ENCODE peak calls at places on chromosomes 5 and 9, in four cellular contexts. I is non-pigmented ciliary epithelial cell, E is substantia nigra, D is caudate nucleus. L is an unnamed sample.

GRCh38 chr5:158483202-158483870 is 616.4 kb downstream of the EBF1 start:
- DNase-seq in I (no peak), E (no peak), D (no peak), L (no peak)

GRCh38 chr5:71794061-71794695 is 75.1 kb downstream of the CARTPT start:
- DNase-seq in I (no peak), E (no peak), D (no peak), L (no peak)

GRCh38 chr9:124110307-124110915 is 98.8 kb downstream of the LHX2 start:
- DNase-seq in I (no peak), E (no peak), D (no peak), L (no peak)

GRCh38 chr5:149616727-149617284 is 35.5 kb downstream of the ARHGEF37 start:
- DNase-seq in I (no peak), E (no peak), D (no peak), L (no peak)

GRCh38 chr9:135524130-135524861 is 3.1 kb downstream of the LCN1 start:
- DNase-seq in I (no peak), E (no peak), D (no peak), L (no peak)

GRCh38 chr5:171308453-171309275 is at the start of gene TLX3:
- DNase-seq in I (no peak), E (no peak), D (no peak), L (no peak)

GRCh38 chr5:69343083-69343482 is 10.5 kb upstream of the CCDC125 start:
- DNase-seq in I (no peak), E (no peak), D (no peak), L (no peak)

GRCh38 chr5:125485003-125485641 is 738.7 kb upstream of the ZNF608 start:
- DNase-seq in I (peak), E (no peak), D (no peak), L (peak)

GRCh38 chr5:107564896-107565295 is 105.8 kb downstream of the EFNA5 start:
- DNase-seq in I (no peak), E (no peak), D (no peak), L (no peak)

GRCh38 chr9:95446259-95446658 is 70.5 kb downstream of the PTCH1 start:
- DNase-seq in I (no peak), E (no peak), D (no peak), L (no peak)

GRCh38 chr9:37645903-37646506 is 4.7 kb upstream of the FRMPD1 start:
- DNase-seq in I (no peak), E (no peak), D (no peak), L (no peak)

GRCh38 chr9:93397664-93398381 is 53.7 kb upstream of the FAM120A start:
- DNase-seq in I (no peak), E (no peak), D (no peak), L (no peak)

L was measured in AG04449.